ENCODE peak calls at places on chromosomes 4 and X, in six cellular contexts. U is K562, Q is HCT116, B is HepG2, A is H1, L is GM12878. R is an unnamed sample.

GRCh38 chr4:10273030-10273429 is 156.4 kb upstream of the WDR1 start:
- DNase-seq in U (no peak), Q (no peak), L (no peak), A (no peak), B (no peak), R (no peak)

GRCh38 chr4:4758708-4759107 is 100.8 kb upstream of the MSX1 start:
- DNase-seq in Q (no peak), L (peak), U (no peak), B (no peak), A (no peak), R (no peak)

GRCh38 chr4:102036619-102037376 is 246.3 kb downstream of the BANK1 start:
- DNase-seq in L (no peak), U (no peak), B (no peak), Q (no peak), A (no peak), R (no peak)

GRCh38 chr4:46404961-46405360 is 15.0 kb upstream of the GABRA2 start:
- DNase-seq in L (no peak), Q (no peak), U (no peak), A (no peak), B (peak), R (no peak)

GRCh38 chrX:44946771-44947170 is 73.8 kb downstream of the KDM6A start:
- DNase-seq in A (no peak), U (no peak), L (no peak), Q (no peak), B (no peak), R (no peak)

GRCh38 chr4:20192754-20193521 is 58.8 kb upstream of the SLIT2 start:
- DNase-seq in B (no peak), Q (no peak), U (no peak), L (no peak), A (no peak), R (no peak)

GRCh38 chr4:55635760-55636621 is at the start of gene NMU:
- DNase-seq in Q (peak), B (peak), U (peak), L (no peak), A (no peak), R (peak)

GRCh38 chrX:9644335-9644734 is 121.3 kb downstream of the GPR143 start:
- DNase-seq in L (peak), B (no peak), Q (no peak), A (no peak), U (no peak), R (no peak)

GRCh38 chrX:131677655-131678628 is 134.1 kb downstream of the OR13H1 start:
- DNase-seq in L (no peak), U (peak), B (peak), A (peak), Q (peak), R (peak)

GRCh38 chr4:82718067-82718935 is 80.3 kb downstream of the SCD5 start:
- DNase-seq in B (peak), L (no peak), U (no peak), Q (no peak), A (no peak), R (no peak)

GRCh38 chrX:28659269-28659668 is 72.0 kb downstream of the IL1RAPL1 start:
- DNase-seq in B (no peak), Q (no peak), L (no peak), A (peak), U (peak), R (no peak)

GRCh38 chrX:11205796-11206195 is 87.4 kb upstream of the AMELX start:
- DNase-seq in L (no peak), B (no peak), U (no peak), Q (no peak), A (no peak), R (no peak)

GRCh38 chrX:12113321-12113720 is 25.0 kb upstream of the FRMPD4 start:
- DNase-seq in L (no peak), U (no peak), B (no peak), Q (no peak), A (no peak), R (no peak)

GRCh38 chr4:145580906-145581305 is 38.3 kb upstream of the MMAA start:
- DNase-seq in B (no peak), U (no peak), L (no peak), Q (no peak), A (no peak), R (no peak)

GRCh38 chr4:167918077-167918476 is 174.3 kb upstream of the ANXA10 start:
- DNase-seq in A (no peak), U (no peak), Q (no peak), L (no peak), B (no peak), R (no peak)

GRCh38 chr4:101140228-101140627 is 207.1 kb downstream of the PPP3CA start:
- DNase-seq in L (no peak), B (no peak), U (no peak), Q (no peak), A (no peak), R (peak)

GRCh38 chr4:59689149-59689548 is 1511.0 kb upstream of the ADGRL3 start:
- DNase-seq in A (no peak), U (no peak), B (no peak), L (no peak), Q (no peak), R (no peak)

GRCh38 chr4:55169352-55169959 is 44.1 kb upstream of the KDR start:
- DNase-seq in U (no peak), Q (no peak), B (peak), L (no peak), A (no peak), R (no peak)

GRCh38 chr4:13986533-13986932 is 359.0 kb upstream of the BOD1L1 start:
- DNase-seq in A (no peak), L (no peak), Q (no peak), U (no peak), B (no peak), R (no peak)

GRCh38 chr4:13989496-13989895 is 362.0 kb upstream of the BOD1L1 start:
- DNase-seq in L (no peak), B (no peak), U (no peak), Q (no peak), A (no peak), R (no peak)

GRCh38 chr4:13985824-13986223 is 358.3 kb upstream of the BOD1L1 start:
- DNase-seq in B (no peak), Q (no peak), L (no peak), A (no peak), U (no peak), R (no peak)

GRCh38 chr4:13990596-13991589 is 363.4 kb upstream of the BOD1L1 start:
- DNase-seq in A (no peak), U (no peak), B (peak), Q (no peak), L (no peak), R (peak)

GRCh38 chr4:13988347-13989265 is 361.1 kb upstream of the BOD1L1 start:
- DNase-seq in A (no peak), U (no peak), Q (no peak), B (no peak), L (no peak), R (no peak)
- H2AFZ ChIP-seq in A (peak), U (no peak), Q (no peak), B (no peak), L (no peak), R (no peak)

GRCh38 chr4:37762294-37763163 is 64.0 kb upstream of the PGM2 start:
- DNase-seq in L (no peak), U (no peak), B (peak), Q (peak), A (no peak), R (no peak)
- TF ChIP-seq YY1 in L (peak), U (no peak), B (no peak), Q (peak), A (no peak), R (no peak)

GRCh38 chr4:67877086-67877485 is 6.7 kb downstream of the TMPRSS11D start:
- DNase-seq in Q (no peak), U (no peak), L (no peak), A (no peak), B (no peak), R (no peak)

GRCh38 chr4:67879486-67879885 is 4.3 kb downstream of the TMPRSS11D start:
- DNase-seq in L (no peak), A (no peak), B (no peak), U (no peak), Q (no peak), R (no peak)

GRCh38 chr4:67883463-67883862 is 339 bp downstream of the TMPRSS11D start:
- DNase-seq in L (no peak), B (no peak), A (no peak), U (no peak), Q (no peak), R (no peak)

GRCh38 chr4:67883902-67884301 is at the start of gene TMPRSS11D:
- DNase-seq in L (no peak), U (no peak), Q (no peak), B (no peak), A (no peak), R (no peak)

DNA sequence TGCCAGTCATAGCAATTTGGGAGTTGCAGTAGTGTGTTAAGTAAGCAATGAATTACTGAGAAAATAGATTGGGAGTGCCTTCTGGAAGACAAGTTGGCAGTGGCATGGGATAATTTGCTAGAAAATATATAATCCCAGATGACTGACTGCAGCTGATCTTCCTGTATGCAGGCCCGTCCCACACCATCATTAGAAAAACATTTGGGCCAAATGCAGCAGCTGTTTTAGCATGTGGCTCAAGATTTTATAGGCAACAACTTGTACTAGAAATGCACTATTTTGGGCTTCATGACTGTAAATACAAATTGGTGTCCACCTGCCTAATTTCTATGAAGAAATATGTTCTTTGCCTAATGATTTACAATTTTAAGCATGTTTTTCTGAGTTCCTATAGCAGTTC is 2.6 kb downstream of the TMPRSS11D start:
- DNase-seq in Q (no peak), B (no peak), A (no peak), U (no peak), L (no peak), R (no peak)
- H2AFZ ChIP-seq in Q (no peak), B (no peak), A (peak), U (no peak), L (no peak), R (no peak)

DNA sequence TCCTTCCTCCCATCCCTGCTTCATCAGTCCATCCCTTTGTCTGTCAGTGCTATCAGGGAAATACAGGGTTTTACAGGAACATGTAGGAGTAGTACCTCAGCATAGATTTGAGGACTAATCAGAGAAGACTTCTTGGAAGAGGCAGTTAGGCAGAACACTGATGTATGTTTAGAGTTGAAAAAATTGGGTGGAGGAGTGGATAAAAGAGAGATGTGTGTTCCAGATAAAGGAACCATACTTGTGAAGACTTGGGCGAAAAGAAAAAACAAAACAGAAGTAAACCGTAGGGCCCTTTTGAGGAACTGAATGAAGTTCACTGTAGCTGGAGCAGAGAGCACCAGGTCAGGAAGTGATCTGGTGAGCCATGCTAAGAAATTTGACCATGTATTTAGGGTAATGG is 32.2 kb downstream of the AFF1 start:
- DNase-seq in L (no peak), Q (no peak), U (no peak), B (no peak), A (no peak), R (no peak)
- TF ChIP-seq YY1 in L (no peak), Q (no peak), U (no peak), B (no peak), A (no peak), R (no peak)

GRCh38 chr4:1855334-1856070 is 454 bp downstream of the LETM1 start:
- DNase-seq in U (peak), L (no peak), Q (no peak), A (no peak), B (no peak), R (peak)
- H2AFZ ChIP-seq in U (peak), L (peak), Q (no peak), A (peak), B (no peak), R (peak)

GRCh38 chr4:48340276-48340904 is 939 bp upstream of the SLAIN2 start:
- DNase-seq in Q (no peak), U (peak), B (no peak), A (no peak), L (no peak), R (no peak)
- TF ChIP-seq YY1 in Q (no peak), U (no peak), B (no peak), A (no peak), L (no peak), R (no peak)

GRCh38 chrX:141375011-141375730 is 132.9 kb upstream of the SPANXC start:
- DNase-seq in U (no peak), A (no peak), L (no peak), B (no peak), Q (no peak), R (no peak)
- H2AFZ ChIP-seq in U (no peak), A (no peak), L (no peak), B (no peak), Q (no peak), R (no peak)